ENCODE peak calls at places on chromosomes 7 and 10, in four cellular contexts. One of them, this sample, is unnamed. For H3K4me1, the result is how much of the 10 kb centered on the place peaks cover.

GRCh38 chr10:47438857-47439474 is 44.9 kb downstream of the ANXA8 start:
- DNase-seq in fibroblast of lung: peak
- DNase-seq in PC-3: peak
- DNase-seq in K562: no peak
- DNase-seq in this sample: peak

GRCh38 chr10:60989400-60989876 is 45.5 kb upstream of the RHOBTB1 start:
- DNase-seq in fibroblast of lung: no peak
- DNase-seq in PC-3: peak
- DNase-seq in K562: no peak
- DNase-seq in this sample: peak

GRCh38 chr7:1861799-1862458 is 191.9 kb downstream of the ELFN1 start:
- DNase-seq in fibroblast of lung: no peak
- DNase-seq in PC-3: no peak
- DNase-seq in K562: no peak
- DNase-seq in this sample: peak

GRCh38 chr7:140022582-140023211 is 40.1 kb downstream of the PARP12 start:
- DNase-seq in fibroblast of lung: no peak
- DNase-seq in PC-3: no peak
- DNase-seq in K562: no peak
- DNase-seq in this sample: no peak

GRCh38 chr7:44145969-44146897 is 5.1 kb upstream of the MYL7 start:
- DNase-seq in fibroblast of lung: peak
- DNase-seq in PC-3: no peak
- DNase-seq in K562: peak
- DNase-seq in this sample: peak

GRCh38 chr7:44225566-44226395 is 25.0 kb downstream of the YKT6 start:
- DNase-seq in fibroblast of lung: no peak
- DNase-seq in PC-3: no peak
- DNase-seq in K562: no peak
- DNase-seq in this sample: no peak

GRCh38 chr10:18822156-18822555 is 162.9 kb downstream of the ARL5B start:
- DNase-seq in fibroblast of lung: peak
- DNase-seq in PC-3: peak
- DNase-seq in K562: no peak
- DNase-seq in this sample: peak

GRCh38 chr10:132457328-132458070 is 60.5 kb downstream of the PWWP2B start:
- DNase-seq in fibroblast of lung: no peak
- DNase-seq in PC-3: peak
- DNase-seq in K562: peak
- DNase-seq in this sample: peak

GRCh38 chr7:135179321-135179925 is 8.9 kb upstream of the CYREN start:
- DNase-seq in fibroblast of lung: no peak
- DNase-seq in PC-3: no peak
- DNase-seq in K562: no peak
- DNase-seq in this sample: no peak

GRCh38 chr7:98086231-98086855 is 20.3 kb upstream of the LMTK2 start:
- DNase-seq in fibroblast of lung: no peak
- DNase-seq in PC-3: peak
- DNase-seq in K562: no peak
- DNase-seq in this sample: no peak

GRCh38 chr7:130433336-130433735 is 7.5 kb downstream of the CEP41 start:
- DNase-seq in fibroblast of lung: no peak
- DNase-seq in PC-3: no peak
- DNase-seq in K562: no peak
- DNase-seq in this sample: no peak

GRCh38 chr7:80206763-80207162 is 72.1 kb downstream of the GNAI1 start:
- DNase-seq in fibroblast of lung: no peak
- DNase-seq in PC-3: no peak
- DNase-seq in K562: no peak
- DNase-seq in this sample: no peak

GRCh38 chr10:121511943-121512342 is 86.3 kb downstream of the FGFR2 start:
- DNase-seq in fibroblast of lung: no peak
- DNase-seq in PC-3: no peak
- DNase-seq in K562: no peak
- DNase-seq in this sample: no peak

GRCh38 chr7:155217629-155218028 is 80.0 kb upstream of the INSIG1 start:
- DNase-seq in fibroblast of lung: no peak
- DNase-seq in PC-3: no peak
- DNase-seq in K562: no peak
- DNase-seq in this sample: no peak

GRCh38 chr7:19177269-19177668 is 32.0 kb upstream of the FERD3L start:
- DNase-seq in fibroblast of lung: peak
- DNase-seq in PC-3: peak
- DNase-seq in K562: no peak
- DNase-seq in this sample: no peak

GRCh38 chr7:80499350-80499955 is 12.4 kb downstream of the GNAT3 start:
- DNase-seq in fibroblast of lung: peak
- DNase-seq in PC-3: peak
- DNase-seq in K562: no peak
- DNase-seq in this sample: no peak

GRCh38 chr10:89783406-89783805 is 82.0 kb downstream of the KIF20B start:
- DNase-seq in fibroblast of lung: peak
- DNase-seq in PC-3: no peak
- DNase-seq in K562: no peak
- DNase-seq in this sample: no peak

GRCh38 chr7:118104812-118105441 is 79.0 kb upstream of the LSM8 start:
- DNase-seq in fibroblast of lung: peak
- DNase-seq in PC-3: peak
- DNase-seq in K562: no peak
- DNase-seq in this sample: peak

GRCh38 chr10:68871731-68872342 is 29.3 kb upstream of the DDX50 start:
- DNase-seq in fibroblast of lung: peak
- DNase-seq in PC-3: peak
- DNase-seq in K562: no peak
- DNase-seq in this sample: no peak

GRCh38 chr10:14507156-14507555 is 176.4 kb upstream of the FRMD4A start:
- DNase-seq in fibroblast of lung: no peak
- DNase-seq in PC-3: no peak
- DNase-seq in K562: no peak
- DNase-seq in this sample: no peak

GRCh38 chr7:108234281-108234680 is 104.1 kb upstream of the LAMB4 start:
- DNase-seq in fibroblast of lung: peak
- DNase-seq in PC-3: no peak
- DNase-seq in K562: no peak
- DNase-seq in this sample: no peak

GRCh38 chr10:7409045-7409731 is 1.6 kb downstream of the SFMBT2 start:
- DNase-seq in fibroblast of lung: peak
- DNase-seq in PC-3: peak
- DNase-seq in K562: peak
- DNase-seq in this sample: peak

GRCh38 chr10:50604049-50604640 is 19.6 kb downstream of the SGMS1 start:
- DNase-seq in fibroblast of lung: peak
- DNase-seq in PC-3: peak
- DNase-seq in K562: no peak
- DNase-seq in this sample: no peak

GRCh38 chr10:13340626-13341370 is 7.3 kb downstream of the SEPHS1 start:
- DNase-seq in fibroblast of lung: no peak
- DNase-seq in PC-3: no peak
- DNase-seq in K562: no peak
- DNase-seq in this sample: peak

GRCh38 chr10:3435671-3436070 is 263.1 kb upstream of the PITRM1 start:
- DNase-seq in fibroblast of lung: peak
- DNase-seq in PC-3: peak
- DNase-seq in K562: no peak
- DNase-seq in this sample: no peak

GRCh38 chr10:49143249-49143648 is 9.4 kb upstream of the FAM170B start:
- DNase-seq in fibroblast of lung: no peak
- DNase-seq in PC-3: no peak
- DNase-seq in K562: no peak
- DNase-seq in this sample: no peak

GRCh38 chr10:30581779-30582380 is 47.7 kb downstream of the LYZL2 start:
- DNase-seq in fibroblast of lung: peak
- DNase-seq in PC-3: peak
- DNase-seq in K562: peak
- DNase-seq in this sample: peak

GRCh38 chr7:38334163-38334562 is 60.7 kb upstream of the TARP start:
- DNase-seq in fibroblast of lung: no peak
- DNase-seq in PC-3: no peak
- DNase-seq in K562: no peak
- DNase-seq in this sample: no peak

GRCh38 chr10:22420787-22421517 is 75.7 kb downstream of the SPAG6 start:
- DNase-seq in fibroblast of lung: no peak
- DNase-seq in PC-3: peak
- DNase-seq in K562: peak
- DNase-seq in this sample: peak

GRCh38 chr10:30639946-30640786 is 10.6 kb upstream of the LYZL2 start:
- DNase-seq in fibroblast of lung: peak
- DNase-seq in PC-3: peak
- DNase-seq in K562: peak
- DNase-seq in this sample: peak

GRCh38 chr10:132957131-132957530 is 14.8 kb upstream of the CFAP46 start:
- DNase-seq in fibroblast of lung: no peak
- DNase-seq in PC-3: no peak
- DNase-seq in K562: no peak
- DNase-seq in this sample: no peak

GRCh38 chr10:48614481-48615383 is 9.9 kb upstream of the ARHGAP22 start:
- DNase-seq in fibroblast of lung: peak
- DNase-seq in PC-3: peak
- DNase-seq in K562: no peak
- DNase-seq in this sample: no peak

GRCh38 chr7:113774182-113774807 is 144.5 kb downstream of the PPP1R3A start:
- DNase-seq in fibroblast of lung: peak
- DNase-seq in PC-3: peak
- DNase-seq in K562: no peak
- DNase-seq in this sample: peak

GRCh38 chr7:42227523-42227922 is 9.5 kb downstream of the GLI3 start:
- DNase-seq in fibroblast of lung: no peak
- DNase-seq in PC-3: no peak
- DNase-seq in K562: no peak
- DNase-seq in this sample: no peak

GRCh38 chr10:30831401-30831800 is 200.3 kb downstream of the ZNF438 start:
- DNase-seq in fibroblast of lung: no peak
- DNase-seq in PC-3: no peak
- DNase-seq in K562: no peak
- DNase-seq in this sample: no peak

GRCh38 chr10:117532451-117533107 is 10.0 kb upstream of the EMX2 start:
- DNase-seq in fibroblast of lung: no peak
- DNase-seq in PC-3: no peak
- DNase-seq in K562: no peak
- DNase-seq in this sample: no peak

GRCh38 chr10:117530791-117531190 is 11.8 kb upstream of the EMX2 start:
- DNase-seq in fibroblast of lung: no peak
- DNase-seq in PC-3: no peak
- DNase-seq in K562: no peak
- DNase-seq in this sample: no peak

GRCh38 chr10:117533507-117534281 is 8.9 kb upstream of the EMX2 start:
- DNase-seq in fibroblast of lung: no peak
- DNase-seq in PC-3: no peak
- DNase-seq in K562: no peak
- DNase-seq in this sample: no peak

GRCh38 chr10:117531371-117532002 is 11.1 kb upstream of the EMX2 start:
- DNase-seq in fibroblast of lung: no peak
- DNase-seq in PC-3: no peak
- DNase-seq in K562: no peak
- DNase-seq in this sample: no peak

DNA sequence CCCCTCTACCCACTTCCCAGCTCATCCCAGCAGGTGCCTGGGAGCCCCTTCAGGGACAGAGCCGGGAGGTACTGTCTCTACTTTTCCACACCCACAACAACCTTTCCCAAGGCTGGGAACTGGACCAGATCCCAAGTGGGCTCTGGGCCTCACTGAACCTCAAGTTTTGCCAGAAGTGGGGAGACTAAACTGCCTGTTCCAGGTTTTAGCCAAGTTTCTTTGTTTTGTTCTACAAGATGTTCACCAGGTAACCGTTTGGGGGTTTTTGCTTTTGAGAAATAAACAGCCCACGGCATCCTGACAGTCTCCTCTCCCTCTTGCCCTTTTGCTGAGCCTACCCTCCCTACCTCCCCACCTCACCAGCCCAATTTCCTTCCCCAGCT is 10.6 kb upstream of the EMX2 start:
- DNase-seq in fibroblast of lung: no peak
- DNase-seq in PC-3: no peak
- DNase-seq in K562: no peak
- DNase-seq in this sample: no peak
- H3K4me3 ChIP-seq in fibroblast of lung: no peak
- H3K4me3 ChIP-seq in PC-3: no peak
- H3K4me3 ChIP-seq in K562: no peak
- H3K4me3 ChIP-seq in this sample: no peak

DNA sequence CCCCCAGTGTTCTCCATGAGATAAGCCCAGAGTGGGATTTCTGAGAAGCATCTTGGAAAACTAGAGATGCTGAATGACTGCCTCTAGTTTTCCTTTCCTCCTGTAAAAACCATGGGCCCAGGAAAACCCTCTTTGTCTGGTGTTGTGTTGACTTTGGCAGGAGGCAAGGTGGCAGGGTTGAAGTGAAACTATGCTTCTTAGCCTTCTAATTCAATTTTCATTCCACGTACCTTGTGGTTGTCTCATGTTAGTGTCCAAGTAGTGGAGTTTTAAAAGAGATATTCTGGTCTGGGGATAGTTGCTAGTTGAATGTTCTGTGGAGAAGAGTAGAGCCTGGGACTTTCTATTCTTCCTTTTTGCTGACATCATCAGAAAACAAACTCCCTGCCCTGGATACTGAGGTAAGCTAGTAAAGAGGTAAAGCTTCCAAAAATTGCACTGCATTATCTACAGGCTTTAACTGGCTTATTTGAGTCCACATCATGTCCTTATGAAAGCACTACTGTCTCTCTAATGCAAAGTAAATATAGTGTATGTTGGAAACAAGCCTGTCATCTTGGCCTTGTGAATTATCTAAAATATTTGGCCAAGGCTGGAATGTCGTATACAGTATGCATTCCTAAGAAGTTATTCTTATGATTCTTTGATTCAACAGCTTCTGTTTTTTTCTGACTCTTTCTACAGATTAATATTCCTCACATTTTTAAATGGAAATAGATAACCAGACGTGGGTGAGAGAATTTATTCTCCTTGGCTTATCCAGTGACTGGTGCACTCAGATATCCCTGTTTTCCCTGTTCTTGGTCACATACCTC is at the start of gene OR2F2:
- DNase-seq in fibroblast of lung: peak
- DNase-seq in PC-3: peak
- DNase-seq in K562: no peak
- DNase-seq in this sample: no peak
- H3K9ac ChIP-seq in fibroblast of lung: no peak
- H3K9ac ChIP-seq in PC-3: no peak
- H3K9ac ChIP-seq in K562: no peak
- H3K9ac ChIP-seq in this sample: no peak

GRCh38 chr10:110501142-110501937 is 3.6 kb downstream of the DUSP5 start:
- DNase-seq in fibroblast of lung: peak
- DNase-seq in PC-3: peak
- DNase-seq in K562: peak
- DNase-seq in this sample: no peak
- H3K4me1 ChIP-seq in fibroblast of lung: under half
- H3K4me1 ChIP-seq in PC-3: under half
- H3K4me1 ChIP-seq in K562: under half
- H3K4me1 ChIP-seq in this sample: half or more

DNA sequence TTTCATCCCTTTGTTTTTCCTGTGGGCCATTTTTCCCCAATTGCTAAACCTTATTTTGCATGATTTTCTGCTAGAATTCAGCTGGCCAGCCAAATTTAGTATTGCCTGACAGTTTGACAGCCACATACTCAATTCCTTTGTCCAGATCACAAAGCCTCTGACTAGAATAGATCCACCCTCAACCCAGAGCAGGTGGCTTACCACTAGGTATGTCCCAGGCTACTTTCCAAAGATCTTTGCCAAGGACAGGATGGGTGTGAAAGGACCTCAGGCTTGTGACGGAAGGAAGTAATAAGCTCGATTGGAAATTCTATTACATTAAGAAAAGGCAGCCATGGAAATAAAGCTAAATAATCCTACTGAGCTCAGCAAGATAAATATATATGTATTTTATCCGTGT is 50.6 kb upstream of the AGK start:
- DNase-seq in fibroblast of lung: no peak
- DNase-seq in PC-3: no peak
- DNase-seq in K562: no peak
- DNase-seq in this sample: no peak
- H3K4me3 ChIP-seq in fibroblast of lung: no peak
- H3K4me3 ChIP-seq in PC-3: no peak
- H3K4me3 ChIP-seq in K562: no peak
- H3K4me3 ChIP-seq in this sample: no peak